ENCODE peak calls at places on chromosomes 16 and 17, in six cellular contexts. M, K, E, U, Z and X are unnamed samples.

GRCh38 chr16:9338068-9338467 is 246.6 kb downstream of the HAPSTR1 start:
- DNase-seq in E (no peak), U (no peak), Z (no peak), K (no peak), M (no peak), X (no peak)

GRCh38 chr16:30660424-30661251 is 2.4 kb downstream of the FBRS start:
- DNase-seq in Z (peak; percentile 87), E (no peak), K (no peak), U (peak; percentile 28), M (no peak), X (no peak)

GRCh38 chr16:80084614-80085013 is 456.2 kb upstream of the DYNLRB2 start:
- DNase-seq in U (peak; percentile 64), E (peak; percentile 47), K (no peak), Z (peak; percentile 27), M (peak; percentile 75), X (no peak)

GRCh38 chr17:80171681-80172080 is 1.9 kb downstream of the CARD14 start:
- DNase-seq in K (no peak), Z (no peak), E (no peak), U (no peak), M (no peak), X (no peak)

GRCh38 chr17:4165301-4166010 is 22.5 kb downstream of the CYB5D2 start:
- DNase-seq in U (no peak), M (no peak), Z (no peak), K (no peak), E (no peak), X (no peak)

GRCh38 chr17:67019126-67019507 is 25.2 kb upstream of the CACNG1 start:
- DNase-seq in E (no peak), K (peak; percentile 60), U (no peak), Z (no peak), M (no peak), X (no peak)

GRCh38 chr17:57810740-57811632 is 38.9 kb downstream of the MRPS23 start:
- DNase-seq in E (peak; percentile 24), M (no peak), Z (peak; percentile 11), K (peak; percentile 74), U (peak; percentile 73), X (peak; percentile 59)

GRCh38 chr17:73068322-73069153 is 23.9 kb downstream of the SLC39A11 start:
- DNase-seq in E (no peak), M (peak; percentile 42), Z (no peak), K (peak; percentile 59), U (no peak), X (no peak)

GRCh38 chr17:35913611-35914010 is 17.0 kb downstream of the RDM1 start:
- DNase-seq in M (no peak), E (no peak), K (no peak), U (no peak), Z (no peak), X (no peak)

GRCh38 chr17:35912339-35912912 is 18.1 kb downstream of the RDM1 start:
- DNase-seq in U (no peak), K (no peak), E (no peak), M (no peak), Z (no peak), X (no peak)

GRCh38 chr17:35915153-35915969 is 15.2 kb downstream of the RDM1 start:
- DNase-seq in K (no peak), M (no peak), U (no peak), Z (no peak), E (no peak), X (no peak)

GRCh38 chr17:35912942-35913341 is 17.6 kb downstream of the RDM1 start:
- DNase-seq in Z (no peak), M (no peak), K (no peak), U (no peak), E (no peak), X (no peak)

DNA sequence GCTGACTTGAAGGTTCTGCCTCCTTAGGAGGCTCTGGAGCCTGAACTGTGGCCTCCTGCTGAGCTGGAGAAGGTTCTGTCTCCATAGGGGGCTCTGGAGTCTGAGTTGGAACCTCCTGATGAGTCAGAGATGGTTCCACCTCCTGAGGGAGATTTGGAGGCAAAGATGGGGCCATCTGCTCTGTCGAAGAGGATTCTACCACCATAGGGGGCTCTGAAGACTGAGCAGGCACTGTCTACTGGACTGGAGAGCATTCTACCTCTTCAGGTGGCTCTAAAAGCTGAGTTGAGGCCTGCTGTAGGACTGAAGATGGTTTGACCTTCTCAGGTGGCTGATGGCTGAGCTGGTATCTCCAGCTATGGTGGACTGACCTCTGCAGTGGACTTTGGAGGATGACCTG is 16.2 kb downstream of the RDM1 start:
- DNase-seq in M (no peak), K (no peak), Z (no peak), U (no peak), E (no peak), X (peak; percentile 12)
- TF ChIP-seq EP300 in M (no peak), K (no peak), Z (no peak), U (no peak), E (no peak), X (no peak)

GRCh38 chr17:69235338-69236058 is 6.9 kb upstream of the ABCA10 start:
- DNase-seq in E (peak; percentile 89), K (peak; percentile 61), Z (peak; percentile 78), M (peak; percentile 83), U (peak; percentile 86), X (peak; percentile 87)
- TF ChIP-seq EP300 in E (no peak), K (no peak), Z (no peak), M (no peak), U (no peak), X (no peak)

DNA sequence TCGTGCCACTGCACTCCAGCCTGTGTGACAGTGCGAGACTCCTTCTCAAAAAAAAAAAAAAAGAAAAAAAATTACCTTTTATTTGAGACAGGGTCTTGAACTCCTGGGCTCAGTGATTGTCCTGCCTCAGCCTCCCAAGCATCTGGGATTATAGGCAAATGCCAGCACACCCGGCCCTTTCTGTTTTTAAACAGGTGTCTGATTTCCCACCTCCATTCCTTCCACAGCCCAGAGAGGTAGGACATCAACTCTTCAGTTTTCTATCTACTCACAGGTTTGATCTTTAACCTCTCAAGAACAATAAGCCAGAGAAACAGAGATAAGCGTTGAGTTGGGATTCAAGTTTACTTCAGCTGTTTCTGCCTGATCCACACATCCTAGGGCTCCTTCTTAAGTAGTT is 41.5 kb upstream of the TEX2 start:
- DNase-seq in K (no peak), E (no peak), M (no peak), U (no peak), Z (no peak), X (no peak)
- TF ChIP-seq EP300 in K (no peak), E (no peak), M (no peak), U (no peak), Z (no peak), X (no peak)

DNA sequence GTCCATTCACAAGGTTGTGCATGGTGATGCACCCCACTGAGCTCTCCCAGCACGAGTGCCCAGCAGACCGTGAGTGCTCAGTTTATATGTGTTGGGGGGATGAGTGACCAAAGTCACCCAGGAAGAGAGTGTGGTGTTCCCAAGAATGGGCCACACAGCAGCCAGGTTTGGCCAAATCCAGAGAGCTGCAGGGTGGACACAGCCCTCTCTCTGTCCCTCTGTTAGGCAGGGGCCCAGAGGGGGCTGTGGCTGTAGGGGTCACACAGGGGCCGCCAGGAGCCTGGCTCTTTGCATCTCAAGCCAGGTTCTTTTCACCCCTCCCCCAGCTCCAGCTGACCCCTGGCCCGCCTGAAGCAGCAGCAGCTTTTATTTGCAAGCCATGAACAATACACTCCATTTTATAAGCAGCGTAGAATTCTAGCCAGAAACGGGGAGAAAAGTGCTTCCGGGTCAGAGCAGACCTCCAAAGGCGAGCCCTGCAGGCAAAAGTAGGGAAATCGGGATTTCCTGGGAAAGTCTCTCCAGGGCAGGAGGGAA is 13.3 kb downstream of the COTL1 start:
- DNase-seq in M (no peak), K (no peak), Z (no peak), U (no peak), E (no peak), X (no peak)
- TF ChIP-seq EP300 in M (no peak), K (no peak), Z (no peak), U (no peak), E (no peak), X (no peak)

GRCh38 chr17:48489781-48490180 is 41.0 kb downstream of the HOXB1 start:
- DNase-seq in U (no peak), K (no peak), E (no peak), Z (no peak), M (no peak), X (no peak)

GRCh38 chr17:48490391-48491026 is 40.3 kb downstream of the HOXB1 start:
- DNase-seq in U (no peak), E (no peak), M (no peak), Z (no peak), K (no peak), X (no peak)

GRCh38 chr17:48494335-48494734 is 36.5 kb downstream of the HOXB1 start:
- DNase-seq in Z (no peak), M (no peak), K (no peak), U (no peak), E (no peak), X (no peak)

GRCh38 chr17:48491527-48492273 is 39.1 kb downstream of the HOXB1 start:
- DNase-seq in E (no peak), M (no peak), Z (no peak), U (no peak), K (no peak), X (no peak)

DNA sequence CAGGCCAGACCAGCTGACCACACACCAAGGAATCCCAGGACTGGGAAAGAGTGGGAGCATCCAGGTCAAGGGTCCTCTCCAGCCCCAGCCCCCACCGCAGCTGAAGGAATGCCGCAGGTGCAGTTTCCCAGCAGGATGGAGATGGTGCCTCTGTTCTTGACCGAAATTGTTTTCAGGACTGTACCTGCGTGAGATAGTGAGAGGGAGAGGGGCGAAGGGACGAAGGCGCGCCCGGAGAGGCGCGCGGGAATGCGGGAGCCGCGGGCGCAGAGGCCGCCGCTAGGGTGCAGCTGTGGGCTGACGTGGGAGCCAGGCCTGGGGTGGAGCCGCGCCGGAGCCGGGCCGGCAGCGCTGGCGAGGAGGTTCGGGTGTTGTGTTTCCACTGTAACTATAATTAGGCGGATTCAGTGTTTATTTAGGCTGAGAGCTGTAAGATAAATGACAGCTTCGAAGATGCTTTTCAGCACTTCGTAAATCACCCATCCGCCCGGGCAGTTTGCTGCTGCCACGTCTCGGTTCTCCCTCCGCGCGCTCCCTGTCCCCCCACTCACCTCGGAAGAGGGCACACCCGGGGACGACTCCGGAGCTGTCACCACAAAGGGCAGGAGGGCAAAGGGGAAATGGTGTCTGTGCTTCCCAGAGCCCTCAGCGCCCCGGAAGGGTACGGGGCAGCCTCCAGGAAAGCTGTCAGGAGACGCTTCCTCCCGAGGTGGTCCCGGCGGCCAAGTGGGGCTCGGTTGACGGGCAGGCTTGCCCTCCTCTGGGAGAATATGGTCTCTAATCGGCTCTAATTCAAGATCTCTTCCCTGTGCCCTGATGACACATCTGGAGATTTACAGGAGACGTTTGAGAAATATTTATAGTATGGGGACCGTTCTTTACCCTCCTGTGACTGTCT is 38.2 kb downstream of the HOXB1 start:
- DNase-seq in K (peak; percentile 81), M (peak; percentile 66), U (peak; percentile 24), Z (peak; percentile 80), E (peak; percentile 39), X (peak; percentile 85)
- TF ChIP-seq EP300 in K (no peak), M (no peak), U (no peak), Z (no peak), E (no peak), X (no peak)

GRCh38 chr17:82273327-82274133 is at the start of gene CSNK1D:
- DNase-seq in E (peak; percentile 92), M (peak; percentile 90), U (peak; percentile 92), K (peak; percentile 100), Z (peak; percentile 95), X (peak; percentile 95)
- TF ChIP-seq EP300 in E (peak; percentile 61), M (no peak), U (peak; percentile 66), K (peak; percentile 85), Z (peak; percentile 36), X (no peak)

GRCh38 chr16:82432261-82432660 is 194.5 kb upstream of the CDH13 start:
- DNase-seq in U (no peak), E (no peak), M (no peak), K (no peak), Z (no peak), X (no peak)
- TF ChIP-seq EP300 in U (no peak), E (no peak), M (no peak), K (no peak), Z (no peak), X (no peak)